ENCODE peak calls at places on chromosomes 16 and 17, in four cellular contexts. G is breast epithelium; F is psoas muscle; I is CD8-positive, alpha-beta memory T cell. Q is an unnamed sample.

GRCh38 chr17:76382305-76382802 is 2.1 kb upstream of the SPHK1 start:
- DNase-seq in G (peak; percentile 54), F (no peak), I (no peak), Q (peak; percentile 75)

GRCh38 chr16:28301154-28301553 is 8.8 kb downstream of the SBK1 start:
- DNase-seq in G (no peak), F (peak; percentile 69), I (no peak), Q (no peak)

GRCh38 chr16:70746708-70747424 is 54.1 kb downstream of the VAC14 start:
- DNase-seq in G (peak; percentile 75), F (peak; percentile 84), I (no peak), Q (peak; percentile 85)

GRCh38 chr16:50599494-50599893 is 51.3 kb downstream of the NKD1 start:
- DNase-seq in G (no peak), F (no peak), I (no peak), Q (peak; percentile 57)

GRCh38 chr17:35313875-35314409 is 59.5 kb downstream of the SLFN11 start:
- DNase-seq in G (peak; percentile 34), F (peak; percentile 73), I (peak; percentile 2), Q (peak; percentile 79)

GRCh38 chr16:77569406-77569805 is 134.6 kb upstream of the ADAMTS18 start:
- DNase-seq in G (no peak), F (no peak), I (no peak), Q (no peak)

GRCh38 chr17:27846042-27846655 is 45.8 kb upstream of the NOS2 start:
- DNase-seq in G (no peak), F (no peak), I (no peak), Q (no peak)

GRCh38 chr17:55089955-55090573 is 121.5 kb downstream of the STXBP4 start:
- DNase-seq in G (no peak), F (no peak), I (peak; percentile 10), Q (no peak)

GRCh38 chr16:57500578-57501111 is 14.4 kb upstream of the DOK4 start:
- DNase-seq in G (no peak), F (peak; percentile 23), I (no peak), Q (no peak)

GRCh38 chr17:72984925-72985322 is 107.6 kb downstream of the SLC39A11 start:
- DNase-seq in G (no peak), F (no peak), I (no peak), Q (no peak)

GRCh38 chr17:67098022-67098421 is 53.7 kb downstream of the CACNG1 start:
- DNase-seq in G (no peak), F (no peak), I (no peak), Q (no peak)

GRCh38 chr17:50689251-50689650 is 18.5 kb downstream of the ANKRD40 start:
- DNase-seq in G (no peak), F (no peak), I (no peak), Q (peak; percentile 60)

GRCh38 chr17:78401246-78401645 is 22.8 kb downstream of the PGS1 start:
- DNase-seq in G (peak; percentile 81), F (no peak), I (no peak), Q (no peak)

GRCh38 chr17:6394055-6394454 is 40.9 kb downstream of the AIPL1 start:
- DNase-seq in G (no peak), F (no peak), I (no peak), Q (no peak)

GRCh38 chr17:8956521-8956920 is 9.0 kb downstream of the PIK3R5 start:
- DNase-seq in G (no peak), F (no peak), I (no peak), Q (no peak)

GRCh38 chr17:64001763-64002529 is 3.8 kb downstream of the PRR29 start:
- DNase-seq in G (no peak), F (peak; percentile 77), I (no peak), Q (peak; percentile 79)

GRCh38 chr16:4680673-4681470 is 12.5 kb upstream of the NUDT16L1 start:
- DNase-seq in G (peak; percentile 36), F (peak; percentile 56), I (no peak), Q (no peak)

GRCh38 chr16:50202926-50203624 is 50.0 kb downstream of the TENT4B start:
- DNase-seq in G (no peak), F (no peak), I (no peak), Q (no peak)

GRCh38 chr16:68276223-68276622 is 11.9 kb downstream of the SLC7A6 start:
- DNase-seq in G (no peak), F (no peak), I (no peak), Q (no peak)

GRCh38 chr16:75614247-75614897 is 8.7 kb downstream of the ADAT1 start:
- DNase-seq in G (no peak), F (no peak), I (no peak), Q (no peak)

GRCh38 chr17:46737331-46737730 is 81.2 kb downstream of the WNT3 start:
- DNase-seq in G (no peak), F (no peak), I (no peak), Q (no peak)

GRCh38 chr16:73385701-73386100 is 337.8 kb upstream of the ZFHX3 start:
- DNase-seq in G (no peak), F (no peak), I (no peak), Q (no peak)

GRCh38 chr16:57892041-57892440 is 78.9 kb downstream of the CNGB1 start:
- DNase-seq in G (no peak), F (no peak), I (no peak), Q (no peak)

GRCh38 chr17:36674278-36674650 is 72.9 kb downstream of the MRM1 start:
- DNase-seq in G (no peak), F (no peak), I (no peak), Q (no peak)

GRCh38 chr16:49596119-49596518 is 222.5 kb downstream of the C16orf78 start:
- DNase-seq in G (no peak), F (no peak), I (no peak), Q (no peak)

GRCh38 chr17:68461589-68461988 is 4.3 kb upstream of the WIPI1 start:
- DNase-seq in G (no peak), F (no peak), I (no peak), Q (no peak)

GRCh38 chr17:40909755-40910154 is 24.7 kb upstream of the KRT20 start:
- DNase-seq in G (no peak), F (no peak), I (no peak), Q (no peak)

GRCh38 chr16:77376358-77376757 is 58.5 kb downstream of the ADAMTS18 start:
- DNase-seq in G (no peak), F (no peak), I (no peak), Q (no peak)

GRCh38 chr16:17229766-17230165 is 241.0 kb downstream of the XYLT1 start:
- DNase-seq in G (no peak), F (no peak), I (no peak), Q (no peak)

GRCh38 chr17:31629696-31630470 is 229.2 kb downstream of the COPRS start:
- DNase-seq in G (no peak), F (no peak), I (no peak), Q (no peak)

GRCh38 chr17:58156839-58157803 is 8.9 kb downstream of the OR4D1 start:
- DNase-seq in G (no peak), F (peak; percentile 54), I (peak; percentile 16), Q (peak; percentile 74)

GRCh38 chr16:49454426-49455180 is 81.0 kb downstream of the C16orf78 start:
- DNase-seq in G (no peak), F (peak; percentile 24), I (no peak), Q (no peak)

GRCh38 chr16:87311387-87311786 is 5.8 kb downstream of the C16orf95 start:
- DNase-seq in G (no peak), F (no peak), I (no peak), Q (no peak)

GRCh38 chr17:28901866-28902818 is 737 bp downstream of the DHRS13 start:
- DNase-seq in G (no peak), F (no peak), I (peak; percentile 27), Q (peak; percentile 80)

GRCh38 chr17:41868568-41868967 is 3.3 kb upstream of the KLHL11 start:
- DNase-seq in G (no peak), F (no peak), I (no peak), Q (no peak)

GRCh38 chr16:4194661-4195060 is 47.2 kb downstream of the SRL start:
- DNase-seq in G (no peak), F (peak; percentile 22), I (no peak), Q (no peak)

GRCh38 chr17:13405807-13406206 is 195.9 kb downstream of the HS3ST3A1 start:
- DNase-seq in G (no peak), F (no peak), I (no peak), Q (no peak)

GRCh38 chr17:4965311-4965986 is 2.2 kb downstream of the SPAG7 start:
- DNase-seq in G (no peak), F (no peak), I (no peak), Q (no peak)

GRCh38 chr17:4956493-4957061 is 5.7 kb downstream of the ENO3 start:
- DNase-seq in G (no peak), F (peak; percentile 79), I (peak; percentile 25), Q (no peak)

GRCh38 chr17:4959261-4959965 is 8.2 kb downstream of the SPAG7 start:
- DNase-seq in G (no peak), F (no peak), I (no peak), Q (no peak)

GRCh38 chr17:4958102-4958501 is 7.2 kb downstream of the ENO3 start:
- DNase-seq in G (no peak), F (no peak), I (no peak), Q (no peak)

GRCh38 chr17:4960279-4960922 is 7.2 kb downstream of the SPAG7 start:
- DNase-seq in G (no peak), F (no peak), I (no peak), Q (no peak)
- H3K27ac ChIP-seq in G (no peak overlapping the region), F (peak overlapping the region; percentile 77), I (no peak overlapping the region), Q (no peak overlapping the region)

GRCh38 chr16:88870608-88871348 is 4.3 kb upstream of the PABPN1L start:
- DNase-seq in G (no peak), F (no peak), I (no peak), Q (no peak)
- H3K27ac ChIP-seq in G (no peak overlapping the region), F (no peak overlapping the region), I (peak overlapping the region; percentile 4), Q (no peak overlapping the region)

GRCh38 chr16:12898556-12898955 is 2.8 kb upstream of the SHISA9 start:
- DNase-seq in G (no peak), F (no peak), I (no peak), Q (no peak)
- H3K27ac ChIP-seq in G (no peak overlapping the region), F (no peak overlapping the region), I (no peak overlapping the region), Q (no peak overlapping the region)

GRCh38 chr17:44043326-44043725 is 23.1 kb downstream of the LSM12 start:
- DNase-seq in G (no peak), F (no peak), I (no peak), Q (no peak)

GRCh38 chr17:44045493-44045892 is 21.0 kb downstream of the LSM12 start:
- DNase-seq in G (no peak), F (no peak), I (no peak), Q (no peak)

GRCh38 chr17:44038604-44039007 is 23.8 kb upstream of the TMEM101 start:
- DNase-seq in G (no peak), F (peak; percentile 63), I (no peak), Q (no peak)

GRCh38 chr17:44044092-44044491 is 22.4 kb downstream of the LSM12 start:
- DNase-seq in G (no peak), F (no peak), I (no peak), Q (no peak)

DNA sequence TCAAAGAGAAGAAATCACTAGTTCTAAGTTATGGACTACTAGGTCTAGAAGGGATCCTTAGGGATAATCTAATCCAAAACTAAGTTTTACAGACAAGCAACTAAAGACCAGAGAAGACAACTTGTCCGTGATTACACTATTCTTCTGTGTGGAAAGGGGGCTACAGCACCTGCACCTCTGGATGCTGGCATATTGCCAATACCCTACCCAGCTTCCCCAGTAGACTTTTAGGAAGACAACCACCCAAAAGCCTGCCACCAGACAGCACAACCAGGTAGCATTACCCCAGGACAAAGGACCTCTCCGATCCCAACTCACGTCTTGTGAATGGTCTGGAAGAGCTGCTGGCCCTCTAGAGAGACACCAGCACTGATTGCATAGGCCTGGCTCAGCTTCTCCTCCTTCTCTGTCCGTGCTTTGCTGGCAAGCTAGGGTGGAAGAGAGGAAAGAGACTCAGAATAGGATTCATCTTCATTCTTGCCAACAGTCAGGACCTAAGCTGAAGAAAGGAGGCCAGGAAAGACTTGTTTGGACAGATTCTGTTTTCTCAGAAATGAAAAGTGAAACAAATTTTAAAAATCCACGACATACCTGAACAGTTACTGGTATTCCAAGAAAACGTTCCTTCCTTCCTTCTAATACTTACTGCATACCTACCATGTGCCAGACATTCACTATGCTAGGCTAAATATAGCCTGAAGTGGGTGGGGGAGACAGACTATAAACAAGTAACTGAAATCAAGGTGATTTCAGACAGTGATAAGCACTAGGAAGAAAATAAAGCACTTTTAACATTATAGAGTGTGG is 25.3 kb upstream of the TMEM101 start:
- DNase-seq in G (peak; percentile 34), F (no peak), I (no peak), Q (no peak)
- H3K27ac ChIP-seq in G (peak overlapping the region; percentile 83), F (peak overlapping the region; percentile 71), I (no peak overlapping the region), Q (peak overlapping the region; percentile 54)

Q was measured in aorta.